ENCODE peak calls at places on chromosome 18, in ten cellular contexts. Z is neural progenitor cell; R is tibial nerve; W is CD8-positive, alpha-beta memory T cell; X is Peyer's patch; G is psoas muscle; O is effector memory CD4-positive, alpha-beta T cell; D is sigmoid colon; M is GM23248; V is CD8-positive, alpha-beta T cell. P is an unnamed sample.
A peak's percentile ranks its signal among the peaks of the same experiment; 100 is the strongest.

GRCh38 chr18:79965119-79965902 is 868 bp downstream of the HSBP1L1 start:
- DNase-seq in D (peak; percentile 77), V (no peak), X (no peak), M (peak; percentile 82), G (no peak), Z (no peak), R (no peak), W (no peak), O (no peak), P (peak; percentile 80)

GRCh38 chr18:9091066-9091476 is 11.4 kb upstream of the NDUFV2 start:
- DNase-seq in X (no peak), V (no peak), G (no peak), D (no peak), R (no peak), M (no peak), O (peak; percentile 29), W (peak; percentile 49), Z (no peak), P (no peak)

GRCh38 chr18:79954791-79955190 is 3.3 kb upstream of the SLC66A2 start:
- DNase-seq in W (no peak), X (no peak), M (no peak), R (no peak), G (no peak), V (no peak), D (peak; percentile 46), Z (peak; percentile 29), O (no peak), P (no peak)

GRCh38 chr18:52334307-52334706 is 5.7 kb upstream of the DCC start:
- DNase-seq in R (no peak), V (no peak), M (no peak), W (no peak), O (no peak), Z (no peak), X (no peak), D (no peak), G (no peak), P (no peak)

GRCh38 chr18:61127714-61128485 is 205.3 kb upstream of the CDH20 start:
- DNase-seq in W (no peak), V (no peak), O (no peak), X (no peak), M (no peak), R (no peak), G (no peak), Z (no peak), D (no peak), P (no peak)

GRCh38 chr18:75107196-75107930 is 101.6 kb downstream of the PTGR3 start:
- DNase-seq in X (no peak), R (no peak), G (no peak), M (no peak), Z (no peak), V (no peak), D (no peak), W (no peak), O (no peak), P (no peak)

GRCh38 chr18:68263481-68263880 is 451.4 kb downstream of the TMX3 start:
- DNase-seq in W (no peak), G (no peak), X (no peak), O (no peak), V (no peak), M (peak; percentile 77), Z (no peak), D (no peak), R (no peak), P (no peak)

GRCh38 chr18:54608008-54608642 is 17.1 kb downstream of the DYNAP start:
- DNase-seq in W (no peak), O (no peak), Z (no peak), R (no peak), D (no peak), V (no peak), G (no peak), M (peak; percentile 19), X (no peak), P (no peak)

GRCh38 chr18:47397671-47398319 is 146.3 kb upstream of the SKOR2 start:
- DNase-seq in D (no peak), Z (peak; percentile 52), O (no peak), W (no peak), V (no peak), M (no peak), R (no peak), X (no peak), G (no peak), P (no peak)

DNA sequence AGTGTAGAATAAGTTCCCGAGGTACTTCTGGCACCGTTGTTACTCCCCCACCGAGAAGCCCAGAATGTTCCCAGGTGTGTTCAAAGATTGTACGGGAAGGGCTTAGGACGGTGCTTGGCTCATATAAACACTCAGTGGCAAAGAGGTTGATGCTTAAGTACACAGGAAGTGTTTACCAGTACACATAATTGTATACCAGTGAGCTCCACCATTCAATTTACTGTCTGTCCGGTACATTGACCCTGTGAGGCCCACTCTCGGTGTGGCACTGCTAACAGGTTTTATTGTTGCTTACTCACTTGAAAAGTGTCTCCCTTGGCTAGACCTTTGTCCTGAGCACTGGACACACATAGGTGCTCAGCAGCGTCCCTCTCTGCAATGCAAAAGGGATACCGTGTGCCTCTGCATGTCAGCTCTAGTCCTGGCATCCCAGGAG is 191.0 kb downstream of the NEDD4L start:
- DNase-seq in G (no peak), Z (no peak), R (no peak), D (no peak), W (no peak), O (no peak), V (no peak), M (no peak), X (no peak), P (no peak)
- H3K27ac ChIP-seq in G (no peak overlapping the region), Z (no peak overlapping the region), R (no peak overlapping the region), D (no peak overlapping the region), W (no peak overlapping the region), O (no peak overlapping the region), V (no peak overlapping the region), M (no peak overlapping the region), X (no peak overlapping the region), P (peak overlapping the region; percentile 55)

GRCh38 chr18:24014062-24014985 is at the start of gene TTC39C:
- DNase-seq in X (peak; percentile 75), Z (peak; percentile 75), D (peak; percentile 84), W (peak; percentile 87), R (peak; percentile 41), G (peak; percentile 76), O (peak; percentile 74), M (peak; percentile 94), V (peak; percentile 75), P (peak; percentile 90)

GRCh38 chr18:24018299-24018910 is 3.9 kb downstream of the TTC39C start:
- DNase-seq in W (no peak), R (no peak), G (no peak), D (no peak), Z (no peak), X (no peak), V (no peak), M (no peak), O (no peak), P (no peak)

GRCh38 chr18:24016643-24017042 is 2.1 kb downstream of the TTC39C start:
- DNase-seq in D (no peak), M (peak; percentile 34), O (no peak), R (no peak), Z (no peak), X (no peak), W (no peak), V (no peak), G (no peak), P (no peak)

GRCh38 chr18:24014986-24015896 is 687 bp downstream of the TTC39C start:
- DNase-seq in X (peak; percentile 55), G (peak; percentile 51), M (peak; percentile 93), V (peak; percentile 36), Z (peak; percentile 68), D (peak; percentile 74), R (peak; percentile 21), O (peak; percentile 25), W (peak; percentile 45), P (peak; percentile 74)

DNA sequence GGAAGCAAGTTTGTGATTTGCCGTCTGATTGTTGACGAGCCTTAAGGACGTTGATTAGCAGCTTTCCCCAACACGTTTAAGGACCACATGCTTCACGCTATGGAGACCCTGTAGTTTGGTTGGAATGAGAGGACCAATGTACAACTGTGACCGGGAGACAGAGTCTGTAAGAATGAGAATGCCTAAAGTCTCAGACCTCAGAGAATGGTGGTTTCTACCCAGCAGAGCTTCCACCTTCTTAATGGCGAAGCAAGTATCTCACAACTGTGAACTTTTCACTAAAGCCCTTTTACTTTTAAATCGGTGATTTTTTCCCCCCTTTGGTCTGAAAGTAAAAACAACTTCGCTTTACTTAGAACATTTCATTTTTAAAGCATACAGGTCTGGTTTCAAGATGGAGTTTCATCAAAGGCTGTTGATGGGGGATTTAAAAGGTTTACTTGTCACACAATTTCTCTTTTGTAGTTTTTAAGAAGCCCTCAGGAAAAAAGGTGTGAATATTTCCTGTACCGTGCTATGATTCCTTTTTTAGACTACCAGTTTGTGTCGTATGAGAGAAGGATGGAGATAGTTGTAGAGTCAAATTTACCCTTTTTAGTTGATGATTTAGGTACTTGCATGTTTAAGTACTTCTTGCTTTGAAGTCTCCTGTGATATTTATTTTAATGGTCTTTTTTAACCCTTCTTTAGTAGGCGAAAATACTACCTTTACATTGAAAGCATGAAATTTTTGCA is 1.5 kb downstream of the TTC39C start:
- DNase-seq in G (no peak), O (no peak), R (no peak), Z (peak; percentile 19), V (no peak), D (no peak), X (no peak), W (no peak), M (peak; percentile 20), P (no peak)
- H3K4me1 ChIP-seq in G (peaks cover 5% of the 10 kb centered on the region), O (peaks cover 60% of the 10 kb centered on the region), R (no peaks in the 10 kb centered on the region), Z (peaks cover 7% of the 10 kb centered on the region), V (peaks cover 78% of the 10 kb centered on the region), D (peaks cover 17% of the 10 kb centered on the region), X (peaks cover 8% of the 10 kb centered on the region), W (peaks cover 76% of the 10 kb centered on the region), M (peaks cover 18% of the 10 kb centered on the region), P (peaks cover 28% of the 10 kb centered on the region)

DNA sequence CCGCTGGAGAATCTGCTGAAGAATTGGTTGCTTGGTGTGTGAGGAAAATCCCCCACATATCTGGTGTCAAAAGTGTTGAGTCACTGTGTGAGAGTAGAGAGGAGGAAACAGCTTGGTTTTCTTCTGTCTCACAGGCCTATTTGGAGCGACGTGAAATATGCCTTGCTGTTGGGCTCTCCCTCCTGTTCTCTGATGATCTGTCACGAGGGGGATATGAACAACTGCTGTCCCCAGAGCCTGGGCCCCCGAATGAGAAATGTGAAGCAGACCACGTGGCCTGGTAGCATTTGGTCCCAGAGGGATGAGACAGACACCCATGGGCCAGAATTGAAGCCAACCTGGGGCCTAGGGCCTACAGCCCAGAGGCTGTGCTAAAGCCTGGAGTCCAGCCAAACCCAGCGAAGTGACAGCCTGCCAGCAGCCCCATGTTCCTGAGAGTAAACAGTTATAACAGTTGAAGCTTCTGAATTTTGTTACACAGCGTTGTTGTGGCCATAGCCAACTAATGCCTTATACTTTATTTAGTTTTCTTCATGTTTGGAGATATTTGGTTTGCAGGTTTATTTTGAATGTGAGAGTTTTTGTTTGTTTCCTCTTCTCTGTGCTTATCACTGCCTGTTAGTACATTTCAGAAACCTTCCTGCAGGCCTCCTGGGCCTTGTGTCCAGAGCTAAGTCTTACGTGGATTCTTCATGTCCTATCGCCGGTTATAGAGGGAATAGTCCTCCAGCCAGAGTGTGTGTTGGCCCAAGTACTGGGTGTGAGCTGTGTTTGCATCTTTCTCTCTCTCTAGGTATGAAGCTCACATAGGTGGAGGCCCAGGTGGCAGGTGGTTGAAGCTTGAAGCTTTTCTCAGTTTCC is 18.7 kb upstream of the COLEC12 start:
- DNase-seq in W (no peak), D (peak; percentile 85), Z (no peak), G (peak; percentile 36), M (peak; percentile 45), X (no peak), R (no peak), V (no peak), O (no peak), P (no peak)
- H3K27ac ChIP-seq in W (peak overlapping the region; percentile 55), D (peak overlapping the region; percentile 46), Z (no peak overlapping the region), G (peak overlapping the region; percentile 6), M (no peak overlapping the region), X (no peak overlapping the region), R (peak overlapping the region; percentile 30), V (no peak overlapping the region), O (no peak overlapping the region), P (peak overlapping the region; percentile 14)

GRCh38 chr18:22199005-22199404 is 29.6 kb downstream of the GATA6 start:
- DNase-seq in M (no peak), X (no peak), Z (no peak), O (no peak), G (no peak), W (no peak), D (no peak), R (no peak), V (no peak), P (no peak)
- H3K4me1 ChIP-seq in M (no peaks in the 10 kb centered on the region), X (no peaks in the 10 kb centered on the region), Z (peaks cover 5% of the 10 kb centered on the region), O (no peaks in the 10 kb centered on the region), G (no peaks in the 10 kb centered on the region), W (no peaks in the 10 kb centered on the region), D (peaks cover 17% of the 10 kb centered on the region), R (no peaks in the 10 kb centered on the region), V (no peaks in the 10 kb centered on the region), P (peaks cover 12% of the 10 kb centered on the region)